ENCODE peak calls at places on chromosomes 11 and 22, in five cellular contexts. J, A, D, M and C are unnamed samples.

GRCh38 chr22:41862530-41863266 is 29.8 kb downstream of the SREBF2 start:
- DNase-seq in M (no peak), D (no peak), J (peak; percentile 25), A (no peak), C (peak; percentile 14)

GRCh38 chr11:102530558-102530957 is at the start of gene MMP7:
- DNase-seq in A (no peak), J (peak; percentile 57), M (no peak), D (no peak), C (no peak)

GRCh38 chr11:11148104-11148509 is 204.9 kb downstream of the CSNK2A3 start:
- DNase-seq in J (peak; percentile 74), M (peak; percentile 89), A (peak; percentile 60), D (peak; percentile 40), C (peak; percentile 89)

GRCh38 chr11:103619480-103619879 is 417.0 kb upstream of the DDI1 start:
- DNase-seq in M (no peak), J (no peak), A (no peak), D (no peak), C (no peak)

GRCh38 chr11:16945671-16946469 is 68.3 kb downstream of the PLEKHA7 start:
- DNase-seq in J (peak; percentile 34), D (peak; percentile 62), M (peak; percentile 60), A (peak; percentile 69), C (peak; percentile 77)

GRCh38 chr11:81870066-81870412 is 863.6 kb downstream of the FAM181B start:
- DNase-seq in D (no peak), J (no peak), M (no peak), A (no peak), C (no peak)

GRCh38 chr11:92071660-92072059 is 153.0 kb upstream of the FAT3 start:
- DNase-seq in M (no peak), A (no peak), D (no peak), J (no peak), C (no peak)

GRCh38 chr22:48574776-48575566 is 1252.7 kb downstream of the BRD1 start:
- DNase-seq in D (no peak), J (no peak), M (no peak), A (peak; percentile 85), C (no peak)

GRCh38 chr11:75507571-75507970 is 18.2 kb downstream of the GDPD5 start:
- DNase-seq in J (no peak), D (no peak), M (no peak), A (no peak), C (no peak)

GRCh38 chr11:119683783-119684182 is 45.2 kb downstream of the NECTIN1 start:
- DNase-seq in J (no peak), D (no peak), A (no peak), M (no peak), C (no peak)

DNA sequence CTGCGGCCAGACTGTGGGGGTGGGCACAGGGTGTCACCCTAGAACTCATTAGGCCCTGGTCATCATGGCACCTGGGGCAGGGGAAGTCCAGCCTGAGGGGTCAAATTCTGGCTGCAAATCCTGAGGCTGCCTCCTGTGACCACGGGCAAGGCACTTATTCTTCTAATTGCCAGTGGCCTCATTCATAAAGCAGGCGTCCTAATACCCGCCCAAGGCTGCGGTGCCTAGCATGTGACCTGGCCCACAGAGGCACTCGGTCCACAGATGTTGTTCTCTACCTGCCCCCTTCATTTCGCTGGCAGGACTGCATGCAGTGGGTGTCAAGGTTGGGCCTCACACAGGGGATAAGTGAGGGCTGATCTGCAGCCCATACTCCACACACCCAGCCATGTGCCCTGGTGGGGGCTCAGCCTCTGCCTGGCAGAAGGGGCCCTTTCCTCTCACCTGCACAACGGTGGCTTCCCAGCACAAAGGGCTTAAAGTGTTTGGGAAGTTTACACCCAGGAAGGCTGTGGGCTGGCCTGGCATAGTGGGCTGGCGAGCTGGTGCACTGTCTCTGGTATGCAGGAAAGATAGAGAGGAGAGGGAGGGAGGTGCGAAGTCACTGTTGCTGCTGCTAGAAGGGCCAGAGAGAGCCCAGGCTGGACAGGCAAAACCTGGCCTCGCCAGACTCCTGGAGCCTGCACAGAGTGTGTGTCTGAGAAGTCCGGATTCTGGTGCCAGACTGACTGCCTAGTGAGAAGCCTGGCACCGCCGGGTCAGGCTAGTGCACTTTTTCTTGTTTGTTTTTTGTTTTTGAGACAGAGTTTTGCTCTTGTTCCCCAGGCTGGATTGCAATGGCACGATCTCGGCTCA is 3.2 kb downstream of the MPST start:
- DNase-seq in M (no peak), A (no peak), J (no peak), D (no peak), C (peak; percentile 24)
- H3K27ac ChIP-seq in M (peak overlapping the region; percentile 37), A (no peak overlapping the region), J (no peak overlapping the region), D (no peak overlapping the region), C (no peak overlapping the region)

DNA sequence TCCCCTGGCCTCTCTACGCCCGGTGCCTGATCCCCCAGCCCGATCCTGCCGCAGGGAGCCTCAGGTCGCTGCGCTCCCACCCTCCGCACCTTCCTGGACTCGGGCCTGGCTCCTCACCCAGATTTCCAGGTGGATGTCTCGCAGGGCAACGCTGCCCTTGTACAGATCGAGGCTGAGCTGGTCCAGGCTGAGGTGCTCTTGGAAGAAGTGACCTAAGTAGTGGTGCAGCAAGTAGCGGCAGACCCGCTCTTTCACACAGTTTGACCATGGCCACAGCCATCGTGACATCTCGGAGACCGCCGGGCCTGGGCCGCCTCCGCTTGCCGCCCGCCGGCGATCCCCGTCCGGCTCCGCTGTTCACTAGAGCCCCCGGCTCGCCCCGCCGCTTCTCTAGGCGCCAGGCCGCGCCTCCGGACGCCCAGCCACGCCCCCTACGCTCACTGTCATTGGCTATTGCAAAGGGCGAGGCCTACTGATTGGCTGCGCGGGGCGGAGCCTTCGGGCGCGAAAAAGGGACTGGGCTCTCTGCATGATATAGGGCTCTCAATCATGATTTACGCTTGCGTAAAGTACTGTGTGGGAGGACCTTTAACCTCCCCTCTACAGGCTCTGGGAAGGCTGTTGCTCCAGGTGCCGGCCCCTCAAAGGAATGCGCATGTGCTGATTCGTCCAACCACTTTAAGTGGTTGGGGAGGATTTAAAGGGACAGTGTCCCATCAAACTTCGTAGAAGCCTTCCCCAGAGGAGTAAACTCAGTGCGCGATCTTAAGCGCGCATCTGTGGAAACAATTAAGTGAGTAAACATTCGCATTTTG is at the start of gene ATG2A:
- DNase-seq in J (peak; percentile 100), M (peak; percentile 99), A (peak; percentile 98), D (peak; percentile 100), C (peak; percentile 100)
- TF ChIP-seq POLR2A in J (peak; percentile 89), M (peak; percentile 96), A (no peak), D (peak; percentile 85), C (peak; percentile 92)

GRCh38 chr11:117579148-117579547 is 217.9 kb downstream of the DSCAML1 start:
- DNase-seq in M (no peak), D (no peak), A (no peak), J (no peak), C (no peak)
- H3K4me3 ChIP-seq in M (no peak overlapping the region), D (no peak overlapping the region), A (no peak overlapping the region), J (no peak overlapping the region), C (no peak overlapping the region)

GRCh38 chr22:46006379-46007002 is 29.5 kb upstream of the WNT7B start:
- DNase-seq in M (peak; percentile 96), J (peak; percentile 80), D (peak; percentile 94), A (peak; percentile 98), C (peak; percentile 92)

GRCh38 chr22:46007003-46007847 is 30.3 kb upstream of the WNT7B start:
- DNase-seq in D (peak; percentile 77), A (no peak), M (peak; percentile 86), J (peak; percentile 72), C (peak; percentile 78)

GRCh38 chr22:46008836-46009596 is 32.1 kb upstream of the WNT7B start:
- DNase-seq in J (no peak), D (peak; percentile 6), M (peak; percentile 18), A (no peak), C (no peak)

GRCh38 chr22:46008291-46008690 is 31.3 kb upstream of the WNT7B start:
- DNase-seq in J (no peak), M (peak; percentile 39), D (no peak), A (no peak), C (no peak)

GRCh38 chr22:46007848-46008261 is 30.9 kb upstream of the WNT7B start:
- DNase-seq in D (peak; percentile 46), J (peak; percentile 87), M (peak; percentile 95), A (no peak), C (peak; percentile 35)
- H3K27ac ChIP-seq in D (peak overlapping the region; percentile 48), J (peak overlapping the region; percentile 67), M (peak overlapping the region; percentile 97), A (no peak overlapping the region), C (peak overlapping the region; percentile 74)